ENCODE peak calls at places on chromosomes 16 and 17, in ten cellular contexts. F, I, Q, L, C, H, M, R, Z and S are unnamed samples.
A peak's percentile ranks its signal among the peaks of the same experiment; 100 is the strongest.

GRCh38 chr17:45852535-45853297 is 8.0 kb downstream of the SPPL2C start:
- DNase-seq in Z (peak; percentile 35), H (peak; percentile 40), Q (peak; percentile 31), R (peak; percentile 54), M (peak; percentile 32), F (peak; percentile 81), C (peak; percentile 13), I (peak; percentile 23), L (peak; percentile 44), S (peak; percentile 74)

GRCh38 chr16:65123846-65124513 is 2.1 kb upstream of the CDH11 start:
- DNase-seq in F (peak; percentile 14), L (peak; percentile 4), Z (no peak), M (no peak), H (no peak), I (no peak), R (no peak), C (no peak), Q (no peak), S (no peak)

GRCh38 chr17:63191610-63192009 is 225.6 kb downstream of the TANC2 start:
- DNase-seq in R (no peak), I (no peak), Z (no peak), F (no peak), H (peak; percentile 23), M (no peak), C (no peak), L (no peak), Q (no peak), S (no peak)

GRCh38 chr17:45147581-45148182 is 593 bp upstream of the HEXIM1 start:
- DNase-seq in I (peak; percentile 89), Q (peak; percentile 61), L (peak; percentile 96), F (peak; percentile 93), R (peak; percentile 69), Z (peak; percentile 66), M (peak; percentile 86), H (peak; percentile 85), C (peak; percentile 86), S (no peak)

GRCh38 chr17:52147431-52147830 is 11.1 kb downstream of the CA10 start:
- DNase-seq in Z (no peak), R (no peak), Q (no peak), F (no peak), M (no peak), L (no peak), H (no peak), I (no peak), C (no peak), S (no peak)

GRCh38 chr16:25256821-25257503 is 683 bp downstream of the ZKSCAN2 start:
- DNase-seq in H (peak; percentile 19), I (no peak), Q (no peak), Z (no peak), C (no peak), M (no peak), F (peak; percentile 45), R (no peak), L (peak; percentile 8), S (no peak)

GRCh38 chr17:77516902-77517301 is 376.1 kb downstream of the SEC14L1 start:
- DNase-seq in R (no peak), H (no peak), Z (no peak), I (no peak), L (peak; percentile 53), M (no peak), F (no peak), C (peak; percentile 76), Q (no peak), S (no peak)

GRCh38 chr16:56462064-56462796 is 10.9 kb downstream of the OGFOD1 start:
- DNase-seq in F (no peak), I (no peak), M (no peak), L (no peak), H (no peak), Z (no peak), Q (no peak), R (no peak), C (no peak), S (no peak)

GRCh38 chr17:44077595-44077909 is 7.0 kb downstream of the G6PC3 start:
- DNase-seq in F (no peak), Q (no peak), C (no peak), H (no peak), I (no peak), L (no peak), M (no peak), R (no peak), Z (no peak), S (no peak)

GRCh38 chr16:58026705-58027340 is 1.3 kb downstream of the MMP15 start:
- DNase-seq in C (no peak), Z (no peak), L (no peak), Q (no peak), M (no peak), H (peak; percentile 57), I (no peak), F (peak; percentile 66), R (no peak), S (no peak)

GRCh38 chr17:45298546-45299285 is 18.1 kb downstream of the MAP3K14 start:
- DNase-seq in M (no peak), R (no peak), I (no peak), Z (no peak), Q (no peak), H (no peak), C (peak; percentile 67), L (no peak), F (no peak), S (no peak)

GRCh38 chr17:35849469-35850348 is 19.0 kb downstream of the HEATR9 start:
- DNase-seq in H (peak; percentile 44), L (peak; percentile 52), C (no peak), R (peak; percentile 25), Z (peak; percentile 44), F (peak; percentile 80), I (peak; percentile 32), Q (peak; percentile 8), M (peak; percentile 38), S (no peak)

GRCh38 chr16:50464325-50465290 is 83.6 kb upstream of the NKD1 start:
- DNase-seq in Q (no peak), I (no peak), F (no peak), L (no peak), H (no peak), C (no peak), R (no peak), Z (no peak), M (no peak), S (no peak)

GRCh38 chr17:33864758-33865229 is 390.3 kb upstream of the CCL2 start:
- DNase-seq in Q (no peak), L (no peak), H (no peak), I (no peak), R (no peak), F (no peak), C (no peak), Z (no peak), M (no peak), S (no peak)

GRCh38 chr16:51407921-51408320 is 256.9 kb upstream of the SALL1 start:
- DNase-seq in Z (no peak), F (no peak), L (no peak), I (no peak), M (no peak), H (no peak), C (no peak), R (no peak), Q (no peak), S (no peak)

GRCh38 chr17:74012465-74012864 is 191.0 kb upstream of the RPL38 start:
- DNase-seq in F (no peak), Z (no peak), I (no peak), C (no peak), H (no peak), M (peak; percentile 77), Q (no peak), L (no peak), R (peak; percentile 6), S (no peak)

GRCh38 chr16:23240994-23241393 is 58.4 kb downstream of the SCNN1G start:
- DNase-seq in H (no peak), M (no peak), C (no peak), R (no peak), Q (no peak), I (no peak), L (no peak), F (no peak), Z (no peak), S (no peak)

GRCh38 chr16:3375680-3376079 is 20.0 kb downstream of the OR2C1 start:
- DNase-seq in Q (no peak), C (no peak), L (no peak), R (no peak), H (no peak), Z (no peak), M (no peak), F (no peak), I (no peak), S (no peak)

GRCh38 chr17:60305141-60305540 is 86.8 kb downstream of the USP32 start:
- DNase-seq in C (no peak), R (no peak), Q (no peak), H (no peak), F (no peak), Z (no peak), M (peak; percentile 39), L (no peak), I (no peak), S (no peak)

GRCh38 chr17:61715348-61715747 is 124.3 kb upstream of the NACA2 start:
- DNase-seq in M (no peak), I (no peak), L (no peak), Z (no peak), Q (no peak), C (no peak), F (no peak), R (no peak), H (no peak), S (no peak)

GRCh38 chr17:65131946-65132345 is 5.2 kb upstream of the RGS9 start:
- DNase-seq in C (peak; percentile 79), I (peak; percentile 67), R (no peak), L (peak; percentile 98), M (no peak), Z (no peak), H (no peak), F (no peak), Q (no peak), S (peak; percentile 86)